ENCODE peak calls at places on chromosome 20, in six cellular contexts. One of them, this sample, is unnamed.

GRCh38 chr20:20743511-20744169 is 31.2 kb upstream of the RALGAPA2 start:
- DNase-seq in IMR-90: no peak
- DNase-seq in neuronal stem cell: peak
- DNase-seq in mesendoderm: peak
- DNase-seq in mammary epithelial cell: no peak
- DNase-seq in fibroblast of lung: peak
- DNase-seq in this sample: peak

GRCh38 chr20:19875746-19876145 is 117.7 kb downstream of the RIN2 start:
- DNase-seq in mammary epithelial cell: no peak
- DNase-seq in IMR-90: no peak
- DNase-seq in neuronal stem cell: no peak
- DNase-seq in fibroblast of lung: no peak
- DNase-seq in mesendoderm: no peak
- DNase-seq in this sample: no peak

GRCh38 chr20:2299301-2299700 is 3.5 kb downstream of the TGM3 start:
- DNase-seq in mesendoderm: no peak
- DNase-seq in mammary epithelial cell: no peak
- DNase-seq in IMR-90: no peak
- DNase-seq in fibroblast of lung: no peak
- DNase-seq in neuronal stem cell: no peak
- DNase-seq in this sample: no peak

GRCh38 chr20:19828233-19828632 is 70.2 kb downstream of the RIN2 start:
- DNase-seq in IMR-90: peak
- DNase-seq in neuronal stem cell: no peak
- DNase-seq in mammary epithelial cell: peak
- DNase-seq in mesendoderm: no peak
- DNase-seq in fibroblast of lung: peak
- DNase-seq in this sample: no peak

GRCh38 chr20:38216736-38217595 is 43.6 kb downstream of the KIAA1755 start:
- DNase-seq in mammary epithelial cell: no peak
- DNase-seq in fibroblast of lung: no peak
- DNase-seq in mesendoderm: no peak
- DNase-seq in IMR-90: no peak
- DNase-seq in neuronal stem cell: no peak
- DNase-seq in this sample: peak

GRCh38 chr20:38434770-38435554 is at the start of gene SNHG17:
- DNase-seq in IMR-90: peak
- DNase-seq in mammary epithelial cell: peak
- DNase-seq in mesendoderm: peak
- DNase-seq in neuronal stem cell: peak
- DNase-seq in fibroblast of lung: peak
- DNase-seq in this sample: peak

GRCh38 chr20:19820520-19821211 is 62.6 kb downstream of the RIN2 start:
- DNase-seq in mammary epithelial cell: no peak
- DNase-seq in fibroblast of lung: no peak
- DNase-seq in neuronal stem cell: no peak
- DNase-seq in mesendoderm: no peak
- DNase-seq in IMR-90: no peak
- DNase-seq in this sample: no peak

GRCh38 chr20:16411361-16411760 is 161.9 kb downstream of the KIF16B start:
- DNase-seq in neuronal stem cell: no peak
- DNase-seq in mammary epithelial cell: no peak
- DNase-seq in IMR-90: no peak
- DNase-seq in mesendoderm: no peak
- DNase-seq in fibroblast of lung: no peak
- DNase-seq in this sample: no peak

GRCh38 chr20:38023181-38024085 is 9.8 kb downstream of the TTI1 start:
- DNase-seq in mammary epithelial cell: no peak
- DNase-seq in neuronal stem cell: no peak
- DNase-seq in fibroblast of lung: peak
- DNase-seq in IMR-90: peak
- DNase-seq in mesendoderm: no peak
- DNase-seq in this sample: no peak

GRCh38 chr20:33909331-33909921 is 84.3 kb upstream of the RALY start:
- DNase-seq in mammary epithelial cell: peak
- DNase-seq in neuronal stem cell: no peak
- DNase-seq in IMR-90: peak
- DNase-seq in mesendoderm: peak
- DNase-seq in fibroblast of lung: peak
- DNase-seq in this sample: no peak

GRCh38 chr20:35618372-35619131 is 2.9 kb downstream of the SPAG4 start:
- DNase-seq in IMR-90: peak
- DNase-seq in mesendoderm: no peak
- DNase-seq in mammary epithelial cell: peak
- DNase-seq in neuronal stem cell: no peak
- DNase-seq in fibroblast of lung: peak
- DNase-seq in this sample: peak

GRCh38 chr20:49562341-49563014 is 5.5 kb downstream of the PTGIS start:
- DNase-seq in fibroblast of lung: peak
- DNase-seq in mammary epithelial cell: peak
- DNase-seq in mesendoderm: peak
- DNase-seq in IMR-90: peak
- DNase-seq in neuronal stem cell: no peak
- DNase-seq in this sample: peak

GRCh38 chr20:17650301-17650761 is 31.7 kb downstream of the RRBP1 start:
- DNase-seq in mesendoderm: no peak
- DNase-seq in mammary epithelial cell: no peak
- DNase-seq in IMR-90: no peak
- DNase-seq in neuronal stem cell: no peak
- DNase-seq in fibroblast of lung: no peak
- DNase-seq in this sample: no peak

GRCh38 chr20:11101243-11101642 is 427.4 kb upstream of the JAG1 start:
- DNase-seq in mammary epithelial cell: peak
- DNase-seq in neuronal stem cell: no peak
- DNase-seq in IMR-90: peak
- DNase-seq in fibroblast of lung: peak
- DNase-seq in mesendoderm: no peak
- DNase-seq in this sample: no peak

GRCh38 chr20:10770753-10771152 is 97.0 kb upstream of the JAG1 start:
- DNase-seq in fibroblast of lung: no peak
- DNase-seq in mammary epithelial cell: no peak
- DNase-seq in mesendoderm: no peak
- DNase-seq in neuronal stem cell: no peak
- DNase-seq in IMR-90: no peak
- DNase-seq in this sample: no peak

GRCh38 chr20:36569847-36570429 is 3.5 kb upstream of the TGIF2 start:
- DNase-seq in fibroblast of lung: peak
- DNase-seq in mammary epithelial cell: peak
- DNase-seq in IMR-90: peak
- DNase-seq in neuronal stem cell: no peak
- DNase-seq in mesendoderm: peak
- DNase-seq in this sample: no peak

GRCh38 chr20:57432874-57433491 is 41.8 kb downstream of the RBM38 start:
- DNase-seq in IMR-90: no peak
- DNase-seq in fibroblast of lung: peak
- DNase-seq in mesendoderm: no peak
- DNase-seq in mammary epithelial cell: peak
- DNase-seq in neuronal stem cell: no peak
- DNase-seq in this sample: no peak

GRCh38 chr20:48930035-48930434 is 8.5 kb downstream of the ARFGEF2 start:
- DNase-seq in IMR-90: no peak
- DNase-seq in mesendoderm: no peak
- DNase-seq in neuronal stem cell: no peak
- DNase-seq in fibroblast of lung: no peak
- DNase-seq in mammary epithelial cell: no peak
- DNase-seq in this sample: no peak

GRCh38 chr20:34549291-34549928 is 9.1 kb upstream of the MAP1LC3A start:
- DNase-seq in neuronal stem cell: no peak
- DNase-seq in mammary epithelial cell: peak
- DNase-seq in IMR-90: peak
- DNase-seq in mesendoderm: peak
- DNase-seq in fibroblast of lung: peak
- DNase-seq in this sample: no peak

GRCh38 chr20:2480381-2480780 is 9.8 kb upstream of the SNRPB start:
- DNase-seq in mesendoderm: no peak
- DNase-seq in fibroblast of lung: no peak
- DNase-seq in neuronal stem cell: no peak
- DNase-seq in mammary epithelial cell: no peak
- DNase-seq in IMR-90: no peak
- DNase-seq in this sample: no peak

GRCh38 chr20:16661738-16662137 is 68.1 kb upstream of the SNRPB2 start:
- DNase-seq in mammary epithelial cell: no peak
- DNase-seq in fibroblast of lung: peak
- DNase-seq in IMR-90: no peak
- DNase-seq in mesendoderm: no peak
- DNase-seq in neuronal stem cell: no peak
- DNase-seq in this sample: no peak

GRCh38 chr20:56249244-56249955 is 868 bp downstream of the MC3R start:
- DNase-seq in IMR-90: no peak
- DNase-seq in fibroblast of lung: no peak
- DNase-seq in mesendoderm: peak
- DNase-seq in mammary epithelial cell: no peak
- DNase-seq in neuronal stem cell: no peak
- DNase-seq in this sample: no peak

GRCh38 chr20:47418061-47418616 is 61.6 kb upstream of the ZMYND8 start:
- DNase-seq in fibroblast of lung: no peak
- DNase-seq in IMR-90: no peak
- DNase-seq in mesendoderm: no peak
- DNase-seq in neuronal stem cell: no peak
- DNase-seq in mammary epithelial cell: no peak
- DNase-seq in this sample: no peak

GRCh38 chr20:17109307-17109706 is 117.5 kb upstream of the PCSK2 start:
- DNase-seq in mammary epithelial cell: no peak
- DNase-seq in mesendoderm: no peak
- DNase-seq in IMR-90: no peak
- DNase-seq in neuronal stem cell: no peak
- DNase-seq in fibroblast of lung: no peak
- DNase-seq in this sample: no peak

GRCh38 chr20:49245921-49246740 is 26.9 kb downstream of the DDX27 start:
- DNase-seq in neuronal stem cell: no peak
- DNase-seq in mesendoderm: peak
- DNase-seq in IMR-90: peak
- DNase-seq in mammary epithelial cell: peak
- DNase-seq in fibroblast of lung: peak
- DNase-seq in this sample: no peak

GRCh38 chr20:47258745-47259695 is 97.5 kb downstream of the ZMYND8 start:
- DNase-seq in IMR-90: peak
- DNase-seq in fibroblast of lung: peak
- DNase-seq in mammary epithelial cell: peak
- DNase-seq in neuronal stem cell: no peak
- DNase-seq in mesendoderm: no peak
- DNase-seq in this sample: peak

GRCh38 chr20:37929366-37930014 is 26.6 kb downstream of the VSTM2L start:
- DNase-seq in neuronal stem cell: no peak
- DNase-seq in fibroblast of lung: no peak
- DNase-seq in IMR-90: no peak
- DNase-seq in mammary epithelial cell: no peak
- DNase-seq in mesendoderm: no peak
- DNase-seq in this sample: no peak

GRCh38 chr20:50794846-50795634 is at the start of gene BCAS4:
- DNase-seq in neuronal stem cell: peak
- DNase-seq in IMR-90: peak
- DNase-seq in mesendoderm: peak
- DNase-seq in mammary epithelial cell: peak
- DNase-seq in fibroblast of lung: peak
- DNase-seq in this sample: peak
- H3K9ac ChIP-seq in neuronal stem cell: peak
- H3K9ac ChIP-seq in IMR-90: peak
- H3K9ac ChIP-seq in mesendoderm: peak
- H3K9ac ChIP-seq in mammary epithelial cell: peak
- H3K9ac ChIP-seq in fibroblast of lung: peak
- H3K9ac ChIP-seq in this sample: peak

GRCh38 chr20:63863021-63863797 is 1.9 kb upstream of the TPD52L2 start:
- DNase-seq in fibroblast of lung: no peak
- DNase-seq in neuronal stem cell: no peak
- DNase-seq in mesendoderm: no peak
- DNase-seq in IMR-90: no peak
- DNase-seq in mammary epithelial cell: no peak
- DNase-seq in this sample: no peak
- H3K27ac ChIP-seq in fibroblast of lung: peak
- H3K27ac ChIP-seq in neuronal stem cell: peak
- H3K27ac ChIP-seq in mesendoderm: no peak
- H3K27ac ChIP-seq in IMR-90: peak
- H3K27ac ChIP-seq in mammary epithelial cell: no peak
- H3K27ac ChIP-seq in this sample: peak

GRCh38 chr20:62508641-62509051 is 32.9 kb upstream of the GATA5 start:
- DNase-seq in neuronal stem cell: no peak
- DNase-seq in mammary epithelial cell: no peak
- DNase-seq in fibroblast of lung: no peak
- DNase-seq in IMR-90: no peak
- DNase-seq in mesendoderm: no peak
- DNase-seq in this sample: no peak

GRCh38 chr20:62511915-62512610 is 36.3 kb upstream of the GATA5 start:
- DNase-seq in fibroblast of lung: no peak
- DNase-seq in IMR-90: no peak
- DNase-seq in mesendoderm: no peak
- DNase-seq in mammary epithelial cell: no peak
- DNase-seq in neuronal stem cell: no peak
- DNase-seq in this sample: no peak

GRCh38 chr20:62512812-62513211 is 37.0 kb upstream of the GATA5 start:
- DNase-seq in neuronal stem cell: no peak
- DNase-seq in mesendoderm: no peak
- DNase-seq in mammary epithelial cell: no peak
- DNase-seq in fibroblast of lung: no peak
- DNase-seq in IMR-90: no peak
- DNase-seq in this sample: no peak

GRCh38 chr20:62513991-62514390 is 38.2 kb upstream of the GATA5 start:
- DNase-seq in mesendoderm: no peak
- DNase-seq in IMR-90: no peak
- DNase-seq in mammary epithelial cell: no peak
- DNase-seq in fibroblast of lung: no peak
- DNase-seq in neuronal stem cell: no peak
- DNase-seq in this sample: no peak

GRCh38 chr20:62511300-62511914 is 35.6 kb upstream of the GATA5 start:
- DNase-seq in mesendoderm: no peak
- DNase-seq in mammary epithelial cell: no peak
- DNase-seq in IMR-90: no peak
- DNase-seq in neuronal stem cell: no peak
- DNase-seq in fibroblast of lung: no peak
- DNase-seq in this sample: no peak
- H3K9ac ChIP-seq in mesendoderm: no peak
- H3K9ac ChIP-seq in mammary epithelial cell: no peak
- H3K9ac ChIP-seq in IMR-90: no peak
- H3K9ac ChIP-seq in neuronal stem cell: peak
- H3K9ac ChIP-seq in fibroblast of lung: no peak
- H3K9ac ChIP-seq in this sample: no peak

DNA sequence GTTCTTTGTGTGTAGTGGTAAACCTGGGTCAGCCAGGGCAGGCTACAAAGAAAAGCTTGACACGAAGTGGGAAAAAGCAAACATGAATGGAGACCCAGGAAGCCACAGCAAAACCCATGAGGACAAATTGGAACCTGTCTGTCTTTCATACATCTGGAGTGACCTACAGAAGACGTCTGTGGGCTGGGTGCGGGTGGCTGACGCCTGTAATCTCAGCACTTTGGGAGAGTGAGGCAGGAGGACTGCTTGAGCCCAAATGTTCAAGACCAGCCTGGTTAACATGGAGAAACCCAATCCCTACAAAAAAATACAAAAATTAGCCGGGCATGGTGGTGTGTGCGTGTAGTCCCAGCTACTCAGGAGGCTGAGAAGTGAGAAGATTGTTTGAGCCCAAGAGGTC is 114.8 kb downstream of the PRND start:
- DNase-seq in mammary epithelial cell: no peak
- DNase-seq in fibroblast of lung: no peak
- DNase-seq in neuronal stem cell: no peak
- DNase-seq in IMR-90: no peak
- DNase-seq in mesendoderm: no peak
- DNase-seq in this sample: no peak
- H3K27ac ChIP-seq in mammary epithelial cell: no peak
- H3K27ac ChIP-seq in fibroblast of lung: no peak
- H3K27ac ChIP-seq in neuronal stem cell: no peak
- H3K27ac ChIP-seq in IMR-90: peak
- H3K27ac ChIP-seq in mesendoderm: no peak
- H3K27ac ChIP-seq in this sample: no peak

GRCh38 chr20:44407402-44408184 is 52.1 kb downstream of the HNF4A start:
- DNase-seq in fibroblast of lung: peak
- DNase-seq in mammary epithelial cell: peak
- DNase-seq in mesendoderm: peak
- DNase-seq in IMR-90: peak
- DNase-seq in neuronal stem cell: no peak
- DNase-seq in this sample: no peak
- H3K9ac ChIP-seq in fibroblast of lung: no peak
- H3K9ac ChIP-seq in mammary epithelial cell: peak
- H3K9ac ChIP-seq in mesendoderm: no peak
- H3K9ac ChIP-seq in IMR-90: no peak
- H3K9ac ChIP-seq in neuronal stem cell: no peak
- H3K9ac ChIP-seq in this sample: no peak